ENCODE peak calls at places on chromosomes 13 and 19, in seven cellular contexts. E, Q, Z, B, U, A and J are unnamed samples.

GRCh38 chr19:43651758-43652545 is 12.3 kb upstream of the CADM4 start:
- DNase-seq in Z (peak; percentile 66), A (peak; percentile 75), Q (no peak), B (peak; percentile 77), E (peak; percentile 80), U (no peak), J (no peak)

GRCh38 chr13:19152403-19152802 is 29.2 kb downstream of the TUBA3C start:
- DNase-seq in Z (no peak), B (no peak), Q (no peak), U (no peak), A (no peak), E (no peak), J (no peak)

GRCh38 chr13:79401259-79402071 is 4.6 kb downstream of the RBM26 start:
- DNase-seq in B (peak; percentile 8), Z (no peak), U (no peak), E (no peak), A (no peak), Q (no peak), J (no peak)

GRCh38 chr13:113854238-113855011 is 9.5 kb downstream of the GAS6 start:
- DNase-seq in A (no peak), Q (no peak), Z (no peak), B (no peak), U (no peak), E (peak; percentile 49), J (no peak)

GRCh38 chr13:108227651-108228272 is 9.6 kb downstream of the ABHD13 start:
- DNase-seq in A (peak; percentile 21), B (peak; percentile 55), Z (peak; percentile 14), E (no peak), U (no peak), Q (peak; percentile 19), J (peak; percentile 57)

GRCh38 chr19:48190288-48191284 is 20.1 kb downstream of the ZSWIM9 start:
- DNase-seq in A (peak; percentile 29), Z (peak; percentile 90), U (no peak), B (no peak), E (peak; percentile 91), Q (peak; percentile 50), J (no peak)

GRCh38 chr13:41365636-41366035 is 54.6 kb downstream of the NAA16 start:
- DNase-seq in B (no peak), U (no peak), Q (no peak), Z (no peak), A (no peak), E (no peak), J (no peak)

GRCh38 chr19:33784432-33784831 is 12.2 kb upstream of the KCTD15 start:
- DNase-seq in Q (no peak), A (no peak), E (no peak), B (no peak), Z (no peak), U (no peak), J (no peak)

GRCh38 chr19:7595466-7596133 is at the start of gene CAMSAP3:
- DNase-seq in B (no peak), E (peak; percentile 91), Q (no peak), A (peak; percentile 64), Z (peak; percentile 90), U (no peak), J (peak; percentile 88)

GRCh38 chr13:79637086-79637763 is 156.3 kb downstream of the NDFIP2 start:
- DNase-seq in A (no peak), E (no peak), Z (no peak), B (no peak), U (no peak), Q (no peak), J (no peak)

GRCh38 chr19:29760752-29761502 is 45.9 kb upstream of the C19orf12 start:
- DNase-seq in Q (no peak), U (no peak), Z (no peak), B (no peak), E (no peak), A (no peak), J (no peak)

GRCh38 chr19:33040994-33041827 is 23.5 kb downstream of the RHPN2 start:
- DNase-seq in Z (no peak), Q (peak; percentile 92), B (no peak), A (peak; percentile 100), U (peak; percentile 37), E (no peak), J (no peak)

GRCh38 chr19:19256072-19256969 is 16.8 kb downstream of the TM6SF2 start:
- DNase-seq in E (no peak), U (no peak), Q (no peak), B (no peak), Z (no peak), A (peak; percentile 31), J (no peak)

GRCh38 chr13:113474179-113474578 is 16.3 kb downstream of the DCUN1D2 start:
- DNase-seq in Z (no peak), U (no peak), E (no peak), B (no peak), A (no peak), Q (no peak), J (no peak)

DNA sequence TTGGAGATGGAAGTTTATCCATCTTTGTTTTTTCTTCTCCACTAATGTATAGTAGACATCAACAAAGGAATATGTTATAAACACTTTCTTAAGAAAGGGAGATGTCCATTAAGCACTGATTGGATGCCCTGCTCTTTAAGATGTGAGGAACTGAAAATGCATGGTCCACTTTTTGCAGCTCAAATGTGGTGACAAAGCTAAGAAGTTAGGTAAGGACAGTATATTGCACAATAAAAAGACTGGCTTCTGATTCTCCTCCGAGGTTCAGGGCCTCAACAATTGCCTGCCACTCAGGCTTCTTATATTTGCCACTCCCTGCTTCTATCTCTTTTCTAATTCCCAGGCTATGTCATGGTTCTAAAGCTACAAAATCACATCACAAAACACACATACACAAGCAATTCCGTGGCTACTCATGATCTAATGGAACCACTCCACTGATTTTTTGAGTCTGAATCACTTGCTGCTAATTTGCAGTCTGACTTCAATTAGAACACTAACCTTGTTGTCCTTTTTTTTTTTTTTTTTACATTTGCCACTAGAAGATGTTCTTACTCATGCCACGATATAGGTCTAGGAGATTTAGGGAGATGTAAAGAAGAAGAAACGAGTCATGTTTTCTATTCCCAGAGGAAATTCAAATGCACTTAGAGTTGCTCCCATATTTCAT is 29.6 kb upstream of the TNFSF11 start:
- DNase-seq in B (no peak), Q (no peak), U (no peak), A (no peak), E (no peak), Z (no peak), J (no peak)
- H3K9ac ChIP-seq in B (no peak overlapping the region), Q (no peak overlapping the region), U (no peak overlapping the region), A (no peak overlapping the region), E (no peak overlapping the region), Z (no peak overlapping the region), J (no peak overlapping the region)

GRCh38 chr19:4597278-4597974 is 37.9 kb upstream of the SEMA6B start:
- DNase-seq in Z (peak; percentile 89), E (peak; percentile 87), Q (no peak), U (no peak), A (no peak), B (peak; percentile 41), J (no peak)
- TF ChIP-seq EZH2 in Z (no peak), E (no peak), Q (no peak), U (no peak), A (no peak), B (no peak), J (no peak)

GRCh38 chr19:2648528-2648937 is 54.0 kb downstream of the GNG7 start:
- DNase-seq in B (peak; percentile 72), E (peak; percentile 88), Z (peak; percentile 84), A (peak; percentile 63), U (peak; percentile 56), Q (peak; percentile 51), J (peak; percentile 37)
- TF ChIP-seq POLR2AphosphoS5 in B (no peak), E (no peak), Z (no peak), A (no peak), U (no peak), Q (no peak), J (no peak)

DNA sequence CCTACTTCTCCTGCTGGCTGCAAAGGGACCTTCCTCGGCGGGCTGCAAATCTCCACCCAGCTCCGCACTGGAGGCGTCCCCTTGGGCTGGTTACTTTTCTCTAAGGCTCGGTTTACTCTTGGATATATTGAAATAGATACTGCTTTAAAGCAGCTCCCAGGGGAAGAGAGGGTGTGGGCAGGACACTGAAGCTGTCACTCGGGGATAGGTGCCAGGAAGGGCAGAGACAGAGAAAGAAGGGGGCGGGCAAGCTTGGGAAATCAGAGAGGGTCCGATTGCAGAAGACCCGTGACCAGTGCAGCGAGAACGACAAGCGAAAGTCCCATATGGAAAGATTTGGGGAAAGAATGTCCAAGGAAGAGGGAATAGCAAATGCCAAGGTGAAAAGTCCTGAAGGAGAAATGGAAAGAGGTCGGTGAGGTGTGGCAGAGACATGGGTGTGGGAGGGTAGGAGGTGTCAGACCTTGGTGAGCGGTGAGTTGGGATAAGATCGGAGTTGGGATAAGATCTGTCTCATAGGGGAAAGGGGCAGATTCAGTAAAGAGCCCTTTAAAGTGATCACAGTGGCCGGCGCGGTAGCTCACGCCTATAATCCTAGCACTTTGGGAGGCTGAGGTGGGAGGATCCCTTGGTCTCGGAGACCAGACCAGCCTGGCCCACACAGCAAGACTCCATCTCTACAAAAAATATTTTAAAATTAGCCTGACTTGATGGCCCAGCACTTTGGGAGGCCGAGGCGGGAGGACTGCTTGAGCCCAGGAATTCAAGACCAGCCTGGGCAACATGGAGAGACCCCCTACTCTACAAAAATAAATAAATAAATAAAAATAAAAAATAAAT is 618 bp downstream of the THSD8 start:
- DNase-seq in B (no peak), E (no peak), Z (no peak), U (no peak), Q (no peak), A (no peak), J (no peak)
- H3K9ac ChIP-seq in B (no peak overlapping the region), E (no peak overlapping the region), Z (peak overlapping the region; percentile 96), U (peak overlapping the region; percentile 79), Q (peak overlapping the region; percentile 94), A (peak overlapping the region; percentile 99), J (peak overlapping the region; percentile 90)